ENCODE peak calls at places on chromosomes 3 and 15, in ten cellular contexts. H is hippocampal formation; Y is AG04450; O is naive thymus-derived CD8-positive, alpha-beta T cell; J is stimulated activated CD4-positive, alpha-beta T cell treated with anti-CD3 and anti-CD28 coated beads, Interleukin-1b, Interleukin-23, amount 100 ng/mL, for 48 hours; N is CD8-positive, alpha-beta memory T cell; Z is EL; L is cardiac fibroblast; E is central memory CD4-positive, alpha-beta T cell; M is Peyer's patch. C is an unnamed sample.

GRCh38 chr15:90560229-90560771 is 30.6 kb downstream of the CRTC3 start:
- DNase-seq in M (no peak), N (no peak), E (no peak), Z (peak; percentile 98), O (no peak), L (peak; percentile 95), J (no peak), Y (peak; percentile 83), H (no peak), C (peak; percentile 90)

GRCh38 chr15:71185706-71186105 is 70.4 kb downstream of the THSD4 start:
- DNase-seq in L (no peak), M (no peak), Z (no peak), Y (no peak), E (no peak), O (no peak), H (no peak), J (no peak), N (no peak), C (no peak)

GRCh38 chr3:149586871-149587270 is 71.0 kb downstream of the WWTR1 start:
- DNase-seq in Y (no peak), N (no peak), M (no peak), J (no peak), H (no peak), Z (peak; percentile 53), O (no peak), L (peak; percentile 67), E (no peak), C (peak; percentile 56)

GRCh38 chr15:101258238-101259144 is 6.6 kb upstream of the CHSY1 start:
- DNase-seq in M (peak; percentile 49), Z (peak; percentile 68), H (peak; percentile 19), O (peak; percentile 60), Y (no peak), J (no peak), N (peak; percentile 45), E (peak; percentile 38), L (peak; percentile 88), C (peak; percentile 88)

GRCh38 chr15:88243895-88244787 is 12.4 kb downstream of the NTRK3 start:
- DNase-seq in H (no peak), O (peak; percentile 20), Z (peak; percentile 50), M (no peak), J (peak; percentile 11), E (no peak), L (peak; percentile 47), N (no peak), Y (no peak), C (peak; percentile 20)

GRCh38 chr3:46717447-46718231 is at the start of gene PRSS50:
- DNase-seq in E (no peak), M (peak; percentile 10), Z (no peak), N (no peak), O (no peak), L (no peak), Y (no peak), H (no peak), J (peak; percentile 57), C (no peak)

GRCh38 chr15:38247336-38247735 is 5.3 kb upstream of the SPRED1 start:
- DNase-seq in O (no peak), H (no peak), N (no peak), Y (no peak), E (no peak), M (no peak), J (no peak), L (peak; percentile 29), Z (no peak), C (no peak)

GRCh38 chr3:144160627-144161026 is 189.0 kb downstream of the DIPK2A start:
- DNase-seq in N (no peak), Y (no peak), L (peak; percentile 18), O (no peak), Z (no peak), J (no peak), H (no peak), M (no peak), E (no peak), C (no peak)

GRCh38 chr15:42392309-42393024 is 33.2 kb downstream of the CAPN3 start:
- DNase-seq in O (no peak), H (no peak), J (no peak), L (no peak), E (no peak), N (no peak), Z (no peak), M (no peak), Y (no peak), C (no peak)

GRCh38 chr3:181782306-181782924 is 70.7 kb downstream of the SOX2 start:
- DNase-seq in L (peak; percentile 73), O (no peak), M (no peak), Z (peak; percentile 1), N (no peak), Y (no peak), E (no peak), J (no peak), H (no peak), C (no peak)

GRCh38 chr15:64443747-64444621 is 16.4 kb upstream of the ZNF609 start:
- DNase-seq in M (no peak), N (no peak), H (no peak), Y (peak; percentile 70), E (no peak), Z (peak; percentile 79), L (peak; percentile 92), J (no peak), O (no peak), C (peak; percentile 76)

C was measured in foreskin fibroblast.